ENCODE peak calls at places on chromosomes 12 and 14, in nine cellular contexts. V is cardiac muscle cell, K is astrocyte of the spinal cord, A is WTC11, S is tibial artery, W is psoas muscle, C is A549, N is A673, G is GM12865. U is an unnamed sample.

GRCh38 chr12:47990351-47991105 is 13.7 kb downstream of the COL2A1 start:
- DNase-seq in V (peak), K (no peak), A (no peak), S (peak), W (no peak), C (no peak), N (no peak), G (peak), U (no peak)

GRCh38 chr14:55588259-55588699 is 8.3 kb downstream of the KTN1 start:
- DNase-seq in V (no peak), K (peak), A (no peak), S (no peak), W (no peak), C (no peak), N (no peak), G (no peak), U (no peak)

GRCh38 chr14:105646175-105646574 is 119.8 kb downstream of the TMEM121 start:
- DNase-seq in V (no peak), K (no peak), A (no peak), S (no peak), W (no peak), C (no peak), N (no peak), G (peak), U (peak)

GRCh38 chr12:70443274-70443673 is 77.2 kb downstream of the KCNMB4 start:
- DNase-seq in V (peak), K (no peak), A (no peak), S (no peak), W (no peak), C (no peak), N (no peak), G (no peak), U (peak)

GRCh38 chr14:73729556-73730265 is 15.5 kb upstream of the PNMA1 start:
- DNase-seq in V (no peak), K (no peak), A (no peak), S (peak), W (no peak), C (no peak), N (no peak), G (no peak), U (no peak)

GRCh38 chr12:124086299-124086898 is 113.4 kb downstream of the ZNF664 start:
- DNase-seq in V (no peak), K (no peak), A (no peak), S (no peak), W (no peak), C (no peak), N (no peak), G (no peak), U (no peak)

GRCh38 chr12:105907982-105908381 is 230.8 kb downstream of the NUAK1 start:
- DNase-seq in V (no peak), K (no peak), A (no peak), S (no peak), W (no peak), C (no peak), N (no peak), G (no peak), U (no peak)

GRCh38 chr14:96297000-96297399 is 41.0 kb downstream of the BDKRB1 start:
- DNase-seq in V (peak), K (peak), A (no peak), S (no peak), W (no peak), C (peak), N (peak), G (no peak), U (peak)

GRCh38 chr14:105026789-105027563 is 6.1 kb upstream of the CDCA4 start:
- DNase-seq in V (no peak), K (peak), A (no peak), S (no peak), W (no peak), C (peak), N (peak), G (peak), U (peak)

GRCh38 chr14:65879218-65880009 is 466.9 kb downstream of the FUT8 start:
- DNase-seq in V (peak), K (peak), A (no peak), S (no peak), W (no peak), C (peak), N (no peak), G (no peak), U (peak)

GRCh38 chr14:56154321-56154720 is 36.1 kb downstream of the PELI2 start:
- DNase-seq in V (no peak), K (no peak), A (no peak), S (no peak), W (no peak), C (no peak), N (no peak), G (no peak), U (no peak)

GRCh38 chr14:74652541-74652940 is 40.5 kb upstream of the LTBP2 start:
- DNase-seq in V (no peak), K (no peak), A (no peak), S (peak), W (no peak), C (no peak), N (no peak), G (no peak), U (peak)

GRCh38 chr14:104935026-104935650 is 10.5 kb downstream of the PLD4 start:
- DNase-seq in V (no peak), K (no peak), A (peak), S (peak), W (no peak), C (no peak), N (no peak), G (no peak), U (peak)

GRCh38 chr12:122499991-122500684 is 594 bp downstream of the ZCCHC8 start:
- DNase-seq in V (peak), K (peak), A (peak), S (peak), W (peak), C (peak), N (peak), G (peak), U (peak)

GRCh38 chr12:58415716-58416115 is 474.3 kb downstream of the ATP23 start:
- DNase-seq in V (no peak), K (no peak), A (no peak), S (no peak), W (no peak), C (no peak), N (no peak), G (no peak), U (no peak)

GRCh38 chr14:58572092-58572853 is 65.5 kb upstream of the DACT1 start:
- DNase-seq in V (peak), K (peak), A (no peak), S (no peak), W (no peak), C (peak), N (peak), G (no peak), U (no peak)

GRCh38 chr12:47391566-47391965 is 311.8 kb upstream of the AMIGO2 start:
- DNase-seq in V (no peak), K (no peak), A (no peak), S (no peak), W (no peak), C (no peak), N (no peak), G (peak), U (no peak)

GRCh38 chr14:105059035-105059916 is 6.0 kb downstream of the GPR132 start:
- DNase-seq in V (no peak), K (no peak), A (peak), S (no peak), W (peak), C (no peak), N (no peak), G (no peak), U (no peak)

GRCh38 chr12:108099778-108100177 is 29.3 kb upstream of the WSCD2 start:
- DNase-seq in V (no peak), K (no peak), A (no peak), S (no peak), W (no peak), C (no peak), N (no peak), G (no peak), U (no peak)

GRCh38 chr12:102631274-102631673 is 150.9 kb upstream of the IGF1 start:
- DNase-seq in V (peak), K (peak), A (no peak), S (no peak), W (no peak), C (peak), N (no peak), G (no peak), U (peak)

GRCh38 chr14:104819361-104819771 is 18.5 kb downstream of the ZBTB42 start:
- DNase-seq in V (no peak), K (no peak), A (peak), S (peak), W (no peak), C (no peak), N (no peak), G (no peak), U (no peak)

GRCh38 chr14:37472906-37473305 is 122.1 kb downstream of the FOXA1 start:
- DNase-seq in V (no peak), K (no peak), A (no peak), S (no peak), W (no peak), C (no peak), N (no peak), G (no peak), U (no peak)

GRCh38 chr14:57480044-57480443 is 13.6 kb downstream of the CCDC198 start:
- DNase-seq in V (no peak), K (no peak), A (no peak), S (no peak), W (no peak), C (no peak), N (peak), G (no peak), U (peak)

GRCh38 chr12:92928431-92928961 is 599 bp downstream of the EEA1 start:
- DNase-seq in V (peak), K (no peak), A (peak), S (peak), W (peak), C (peak), N (no peak), G (peak), U (peak)

GRCh38 chr14:92982941-92983340 is 60.0 kb downstream of the CHGA start:
- DNase-seq in V (no peak), K (peak), A (no peak), S (no peak), W (no peak), C (no peak), N (no peak), G (no peak), U (no peak)

GRCh38 chr14:81784084-81784483 is 250.4 kb upstream of the SEL1L start:
- DNase-seq in V (no peak), K (no peak), A (no peak), S (peak), W (no peak), C (no peak), N (no peak), G (no peak), U (peak)

GRCh38 chr12:26697217-26697616 is 135.8 kb downstream of the ITPR2 start:
- DNase-seq in V (peak), K (peak), A (no peak), S (no peak), W (no peak), C (no peak), N (no peak), G (no peak), U (peak)

GRCh38 chr12:80622271-80622670 is 85.2 kb upstream of the MYF6 start:
- DNase-seq in V (no peak), K (peak), A (no peak), S (no peak), W (no peak), C (peak), N (peak), G (peak), U (peak)

GRCh38 chr12:70366581-70367267 is 634 bp downstream of the KCNMB4 start:
- DNase-seq in V (peak), K (peak), A (peak), S (peak), W (peak), C (peak), N (peak), G (peak), U (peak)

DNA sequence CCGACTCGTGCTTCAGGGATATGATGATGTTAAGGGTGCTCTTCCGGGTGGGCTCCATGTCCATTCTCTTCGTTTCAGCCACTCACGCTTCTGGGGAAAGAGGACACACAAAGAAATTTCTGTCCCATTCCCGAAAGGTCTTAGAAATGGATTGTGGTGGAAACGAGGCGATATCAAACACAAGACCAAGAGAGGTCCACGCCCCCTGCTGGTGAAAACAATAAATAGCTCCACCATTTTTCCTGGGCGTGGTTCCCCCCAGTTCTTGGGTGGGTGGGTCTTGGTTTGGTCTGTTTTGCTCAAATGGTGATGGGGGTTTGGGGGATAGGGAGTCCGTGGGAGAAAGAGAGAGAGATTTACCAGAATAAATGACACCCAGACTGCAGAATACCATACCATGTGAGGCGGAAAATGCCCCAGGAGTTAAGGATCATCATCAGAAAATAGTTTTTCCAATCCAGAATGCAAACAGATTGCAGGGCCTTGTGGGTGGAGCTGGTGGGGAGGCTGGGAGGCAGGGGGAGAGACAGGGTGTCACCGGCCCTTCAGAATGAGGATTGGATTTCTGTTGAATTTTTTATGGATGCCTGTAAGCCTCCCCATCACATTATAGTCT is 55.6 kb downstream of the SRRM4 start:
- DNase-seq in V (peak), K (no peak), A (peak), S (no peak), W (no peak), C (peak), N (peak), G (peak), U (no peak)
- TF ChIP-seq CTCF in V (peak), K (peak), A (peak), S (peak), W (peak), C (peak), N (peak), G (peak), U (peak)

DNA sequence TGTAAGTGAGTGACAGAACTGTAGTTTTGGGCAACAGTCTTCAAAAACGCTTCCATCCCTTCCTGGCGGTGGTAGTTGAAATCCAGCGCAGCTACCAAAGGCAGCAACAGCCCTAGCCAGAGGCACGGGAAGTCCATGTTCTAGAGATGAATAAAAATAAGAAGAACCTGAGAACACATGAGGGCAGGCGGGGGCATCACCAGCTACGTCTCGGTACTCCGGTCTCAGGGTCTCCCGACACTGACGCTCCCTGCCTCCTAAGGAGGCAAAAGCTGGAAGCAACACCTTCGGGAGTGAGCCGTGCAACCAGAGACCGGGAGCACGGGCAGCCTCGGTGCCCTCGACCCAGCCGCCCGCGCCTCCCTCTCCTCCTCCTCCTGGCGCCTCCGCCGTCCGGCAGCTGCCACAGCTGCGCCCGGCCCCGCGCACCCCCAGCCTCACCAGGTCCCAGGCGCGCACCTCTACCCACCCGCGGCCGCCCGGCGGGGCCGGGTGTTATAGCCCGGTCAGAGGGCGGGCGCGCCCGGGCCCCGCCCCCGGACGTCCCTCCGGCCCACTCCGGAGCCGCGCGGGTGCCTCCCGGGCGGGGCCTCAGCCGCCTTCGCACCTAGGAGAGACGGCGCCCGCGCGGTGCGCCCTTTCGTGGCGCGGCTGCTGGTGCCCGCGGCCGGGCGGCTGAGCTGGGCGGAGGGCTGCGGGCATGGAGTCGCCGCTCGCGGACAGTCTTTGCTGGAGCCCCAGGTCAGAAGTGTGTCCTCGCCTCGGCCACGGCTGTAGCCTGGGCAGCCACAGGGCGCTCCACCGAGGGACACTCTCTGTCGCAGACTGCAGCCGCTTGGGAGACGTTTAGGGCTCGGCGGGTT is at the start of gene CPM:
- DNase-seq in V (peak), K (no peak), A (peak), S (peak), W (peak), C (peak), N (peak), G (peak), U (peak)
- TF ChIP-seq CTCF in V (no peak), K (no peak), A (no peak), S (no peak), W (no peak), C (no peak), N (no peak), G (no peak), U (no peak)

GRCh38 chr12:68899251-68899771 is 33.7 kb downstream of the CPM start:
- DNase-seq in V (peak), K (peak), A (no peak), S (peak), W (no peak), C (peak), N (peak), G (no peak), U (peak)
- TF ChIP-seq CTCF in V (peak), K (peak), A (no peak), S (peak), W (no peak), C (peak), N (peak), G (no peak), U (peak)

GRCh38 chr12:42161529-42161928 is 16.9 kb upstream of the GXYLT1 start:
- DNase-seq in V (no peak), K (no peak), A (no peak), S (no peak), W (no peak), C (no peak), N (no peak), G (no peak), U (no peak)

GRCh38 chr12:42162940-42163339 is 18.3 kb upstream of the GXYLT1 start:
- DNase-seq in V (peak), K (no peak), A (no peak), S (no peak), W (no peak), C (no peak), N (no peak), G (no peak), U (no peak)

GRCh38 chr12:42163913-42164312 is 19.2 kb upstream of the GXYLT1 start:
- DNase-seq in V (no peak), K (no peak), A (no peak), S (no peak), W (no peak), C (peak), N (no peak), G (no peak), U (no peak)

GRCh38 chr12:42166501-42166900 is 21.8 kb upstream of the GXYLT1 start:
- DNase-seq in V (peak), K (no peak), A (no peak), S (no peak), W (no peak), C (no peak), N (no peak), G (no peak), U (no peak)

GRCh38 chr12:42162198-42162597 is 17.5 kb upstream of the GXYLT1 start:
- DNase-seq in V (no peak), K (peak), A (no peak), S (no peak), W (no peak), C (peak), N (no peak), G (no peak), U (peak)
- TF ChIP-seq CTCF in V (no peak), K (no peak), A (no peak), S (no peak), W (no peak), C (no peak), N (no peak), G (no peak), U (no peak)

GRCh38 chr14:88727057-88727456 is 65.7 kb downstream of the EML5 start:
- DNase-seq in V (no peak), K (no peak), A (no peak), S (no peak), W (no peak), C (no peak), N (no peak), G (no peak), U (no peak)

DNA sequence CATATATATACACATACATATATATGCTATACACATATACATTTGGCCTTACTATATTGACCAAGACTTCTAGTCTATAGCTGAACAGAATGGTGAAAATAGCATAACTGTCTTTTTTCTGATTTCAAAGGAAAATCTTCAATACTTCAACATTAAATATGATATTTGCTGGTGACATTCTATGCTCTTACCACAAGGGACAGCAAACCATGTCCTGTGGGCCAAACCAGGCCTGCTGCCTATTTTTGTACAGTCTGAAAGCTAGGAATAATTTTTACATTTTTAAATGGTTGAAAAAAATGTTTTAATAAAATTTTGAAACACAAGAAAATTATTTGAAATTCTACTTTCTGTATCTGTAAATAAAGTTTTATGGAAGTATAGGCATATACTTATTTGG is 63.6 kb downstream of the EML5 start:
- DNase-seq in V (no peak), K (no peak), A (no peak), S (no peak), W (no peak), C (peak), N (no peak), G (no peak), U (peak)
- TF ChIP-seq CTCF in V (peak), K (peak), A (no peak), S (peak), W (no peak), C (no peak), N (peak), G (no peak), U (no peak)

DNA sequence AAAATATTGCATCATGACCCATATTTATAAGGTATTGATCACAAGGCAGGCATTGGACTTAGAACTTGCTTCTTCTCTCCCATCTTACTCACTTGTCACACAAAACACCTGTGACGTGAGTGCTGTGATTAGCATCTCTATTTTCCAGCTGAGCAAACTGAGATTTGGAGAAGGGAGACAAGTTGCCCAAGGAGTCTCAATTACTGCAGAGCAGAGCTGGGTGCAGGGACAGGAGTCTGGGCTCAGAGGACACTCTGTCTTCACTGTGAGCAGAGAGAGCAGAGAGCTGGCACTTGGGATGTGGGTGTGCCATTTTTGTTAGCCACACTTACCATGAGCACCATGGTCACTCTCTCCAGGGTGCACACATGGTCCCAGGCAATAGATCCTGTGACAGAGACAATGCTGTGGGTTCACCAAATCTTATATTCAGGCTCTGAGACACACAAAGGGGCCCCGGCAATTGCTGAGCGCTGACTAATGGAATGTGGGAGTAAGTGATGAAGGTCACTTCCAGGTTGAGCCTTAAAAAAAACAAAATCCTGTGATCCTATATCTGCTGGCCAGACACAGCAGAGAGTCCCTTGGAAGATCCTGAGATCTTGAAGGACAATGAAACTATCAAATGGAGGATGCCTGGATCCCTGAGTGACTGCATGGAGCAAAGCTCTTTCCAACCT is 113.3 kb upstream of the MED13L start:
- DNase-seq in V (no peak), K (no peak), A (no peak), S (no peak), W (no peak), C (no peak), N (no peak), G (no peak), U (no peak)
- TF ChIP-seq CTCF in V (no peak), K (no peak), A (no peak), S (no peak), W (no peak), C (no peak), N (no peak), G (no peak), U (no peak)

GRCh38 chr14:53628747-53629146 is 327.9 kb downstream of the BMP4 start:
- DNase-seq in V (no peak), K (no peak), A (no peak), S (no peak), W (no peak), C (no peak), N (no peak), G (no peak), U (no peak)

GRCh38 chr14:53634793-53635192 is 321.8 kb downstream of the BMP4 start:
- DNase-seq in V (no peak), K (no peak), A (no peak), S (no peak), W (no peak), C (no peak), N (no peak), G (no peak), U (no peak)

GRCh38 chr14:53626771-53627170 is 329.9 kb downstream of the BMP4 start:
- DNase-seq in V (no peak), K (no peak), A (no peak), S (no peak), W (no peak), C (no peak), N (no peak), G (no peak), U (no peak)

GRCh38 chr14:53630336-53630735 is 326.3 kb downstream of the BMP4 start:
- DNase-seq in V (no peak), K (peak), A (no peak), S (no peak), W (no peak), C (no peak), N (peak), G (no peak), U (no peak)
- TF ChIP-seq CTCF in V (no peak), K (no peak), A (no peak), S (no peak), W (no peak), C (no peak), N (no peak), G (no peak), U (no peak)